ENCODE peak calls at places on chromosome 18, in five cellular contexts. U is neural progenitor cell, E is neuronal stem cell, T is IMR-90, O is GM23248. B is an unnamed sample.

GRCh38 chr18:49025426-49025766 is 74.6 kb upstream of the SMAD7 start:
- DNase-seq in U (no peak), O (no peak), E (no peak), T (no peak), B (no peak)

GRCh38 chr18:13217466-13217961 is 1.0 kb upstream of the LDLRAD4 start:
- DNase-seq in U (peak; percentile 87), E (peak; percentile 57), O (peak; percentile 34), T (peak; percentile 3), B (peak; percentile 87)

GRCh38 chr18:48803951-48804855 is 146.6 kb downstream of the SMAD7 start:
- DNase-seq in T (no peak), O (no peak), E (no peak), U (no peak), B (no peak)

GRCh38 chr18:48667276-48668254 is 128.7 kb downstream of the CTIF start:
- DNase-seq in E (no peak), U (peak; percentile 59), O (peak; percentile 29), T (peak; percentile 49), B (peak; percentile 85)

GRCh38 chr18:25650201-25650941 is 298.4 kb upstream of the ZNF521 start:
- DNase-seq in O (peak; percentile 96), U (peak; percentile 16), T (peak; percentile 97), E (no peak), B (no peak)

GRCh38 chr18:76656925-76657324 is 161.9 kb upstream of the ZNF516 start:
- DNase-seq in U (no peak), T (no peak), E (no peak), O (no peak), B (no peak)

GRCh38 chr18:69291755-69292154 is 108.9 kb upstream of the DOK6 start:
- DNase-seq in O (no peak), T (no peak), U (no peak), E (no peak), B (no peak)

GRCh38 chr18:22136395-22136794 is 33.0 kb upstream of the GATA6 start:
- DNase-seq in E (no peak), U (no peak), T (peak; percentile 46), O (peak; percentile 23), B (no peak)

GRCh38 chr18:13179566-13180113 is 38.9 kb upstream of the LDLRAD4 start:
- DNase-seq in E (no peak), O (no peak), T (no peak), U (no peak), B (no peak)

GRCh38 chr18:66510357-66511027 is 93.4 kb downstream of the CDH19 start:
- DNase-seq in E (no peak), O (no peak), U (no peak), T (no peak), B (no peak)

GRCh38 chr18:11047817-11048216 is 101.6 kb downstream of the PIEZO2 start:
- DNase-seq in U (no peak), T (no peak), E (no peak), O (no peak), B (no peak)
- H3K27ac ChIP-seq in U (no peak overlapping the region), T (no peak overlapping the region), E (no peak overlapping the region), O (no peak overlapping the region), B (no peak overlapping the region)

GRCh38 chr18:28176674-28176932 is 327 bp downstream of the CDH2 start:
- DNase-seq in U (no peak), T (no peak), O (no peak), E (no peak), B (peak; percentile 53)

GRCh38 chr18:28171837-28172236 is 5.1 kb downstream of the CDH2 start:
- DNase-seq in E (no peak), T (no peak), U (no peak), O (no peak), B (no peak)

GRCh38 chr18:28175930-28176673 is 828 bp downstream of the CDH2 start:
- DNase-seq in O (peak; percentile 66), E (peak; percentile 30), T (peak; percentile 27), U (peak; percentile 61), B (peak; percentile 75)

GRCh38 chr18:28175047-28175929 is 1.6 kb downstream of the CDH2 start:
- DNase-seq in T (peak; percentile 42), O (peak; percentile 83), U (peak; percentile 88), E (peak; percentile 89), B (peak; percentile 83)

DNA sequence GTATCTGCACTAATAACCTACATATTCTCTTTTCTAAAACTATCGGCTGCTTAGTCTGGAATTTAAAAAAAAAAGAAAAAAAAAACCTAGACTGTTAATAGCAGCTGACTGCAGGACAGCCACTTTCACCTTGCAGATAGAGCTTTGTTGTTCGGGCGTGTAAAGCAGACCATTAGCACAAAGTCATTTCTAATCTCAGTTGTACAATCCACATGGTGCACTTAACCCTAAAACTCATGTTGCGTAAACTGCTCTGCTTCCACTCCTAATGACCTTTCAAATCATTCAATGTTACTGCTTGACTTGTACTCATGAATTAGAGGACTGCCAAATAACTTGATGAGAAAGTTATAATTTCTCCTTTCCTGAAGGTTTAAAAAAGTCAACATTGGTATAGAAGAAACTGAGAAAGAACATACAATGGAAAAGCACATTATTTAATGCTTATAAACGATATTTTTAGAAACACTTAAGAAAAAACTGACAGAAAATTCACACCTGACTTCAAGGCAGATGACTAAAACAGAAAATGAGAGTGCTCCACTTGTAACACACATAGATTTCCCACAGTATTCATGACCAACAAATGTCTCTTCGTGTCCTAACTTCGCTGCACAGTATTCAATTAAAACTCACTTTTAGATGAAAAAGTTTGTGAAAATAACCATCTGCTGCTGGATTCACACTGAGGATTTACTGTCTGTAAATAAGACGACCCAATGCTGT is 2.6 kb downstream of the CDH2 start:
- DNase-seq in E (no peak), O (no peak), T (no peak), U (no peak), B (no peak)
- H3K4me3 ChIP-seq in E (peak overlapping the region; percentile 62), O (peak overlapping the region; percentile 76), T (no peak overlapping the region), U (peak overlapping the region; percentile 94), B (peak overlapping the region; percentile 84)

GRCh38 chr18:3998698-3999333 is 456.3 kb downstream of the DLGAP1 start:
- DNase-seq in T (peak; percentile 77), O (peak; percentile 77), E (no peak), U (peak; percentile 62), B (no peak)
- H3K9ac ChIP-seq in T (no peak overlapping the region), O (peak overlapping the region; percentile 7), E (no peak overlapping the region), U (no peak overlapping the region), B (no peak overlapping the region)

GRCh38 chr18:59041819-59042476 is 97.7 kb upstream of the SEC11C start:
- DNase-seq in E (no peak), O (peak; percentile 30), T (no peak), U (no peak), B (peak; percentile 38)
- H3K27ac ChIP-seq in E (no peak overlapping the region), O (peak overlapping the region; percentile 23), T (no peak overlapping the region), U (no peak overlapping the region), B (no peak overlapping the region)

DNA sequence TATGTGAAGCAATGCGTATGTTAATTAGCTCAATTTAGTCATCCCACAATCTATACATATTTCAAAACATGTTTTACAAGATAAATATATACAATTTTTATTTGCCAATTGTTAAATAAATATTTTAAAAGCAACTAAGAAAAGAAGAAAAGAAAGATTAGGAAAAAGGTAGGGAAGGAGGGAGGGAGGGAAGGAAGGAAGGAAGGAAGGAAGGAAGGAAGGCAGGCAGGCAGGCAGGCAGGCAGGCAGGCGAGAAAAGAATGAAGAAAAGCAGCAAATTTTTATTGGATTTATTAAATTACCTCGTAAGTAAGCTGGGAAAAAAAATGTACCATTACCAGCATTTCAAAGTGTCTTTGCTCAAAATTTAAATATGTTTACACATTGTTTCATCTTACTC is 30.5 kb downstream of the NOL4 start:
- DNase-seq in O (no peak), U (no peak), E (no peak), T (no peak), B (no peak)
- H3K4me3 ChIP-seq in O (no peak overlapping the region), U (no peak overlapping the region), E (no peak overlapping the region), T (no peak overlapping the region), B (no peak overlapping the region)

DNA sequence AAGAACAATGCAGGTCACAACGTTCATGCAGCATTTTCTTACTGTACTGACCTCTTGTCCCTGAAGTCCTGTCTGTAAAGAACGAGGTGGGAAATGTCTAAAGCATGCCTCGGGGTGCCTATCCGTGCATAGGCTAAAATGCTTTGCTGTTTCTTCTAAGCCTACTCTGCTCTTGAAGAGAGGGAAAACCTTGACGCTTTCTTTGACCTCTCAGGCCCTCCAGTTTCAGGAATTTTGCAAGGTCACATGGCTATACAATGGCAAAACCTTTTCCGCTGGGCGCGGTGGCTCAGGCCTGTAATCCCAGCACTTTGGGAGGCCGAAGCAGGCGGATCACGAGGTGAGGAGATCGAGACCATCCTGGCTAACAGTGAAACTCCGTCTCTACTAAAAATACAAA is 18.4 kb upstream of the ZNF532 start:
- DNase-seq in E (no peak), O (no peak), T (no peak), U (no peak), B (no peak)
- H3K9ac ChIP-seq in E (no peak overlapping the region), O (no peak overlapping the region), T (no peak overlapping the region), U (no peak overlapping the region), B (no peak overlapping the region)